ENCODE peak calls at places on chromosome 21, in four cellular contexts. O is neuronal stem cell; K is stimulated activated CD4-positive, alpha-beta T cell treated with anti-CD3 and anti-CD28 coated beads, TNF-alpha, amount 100 ng/mL, for 4 hours; U is effector memory CD8-positive, alpha-beta T cell. E is an unnamed sample.
A peak's percentile ranks its signal among the peaks of the same experiment; 100 is the strongest.

GRCh38 chr21:34352556-34352955 is 11.2 kb upstream of the KCNE2 start:
- DNase-seq in O (no peak), K (no peak), U (no peak), E (no peak)

GRCh38 chr21:45138199-45139002 is 64.0 kb downstream of the ADARB1 start:
- DNase-seq in O (peak; percentile 59), K (peak; percentile 39), U (peak; percentile 60), E (peak; percentile 90)

GRCh38 chr21:43375827-43376795 is 50.8 kb downstream of the SIK1 start:
- DNase-seq in O (no peak), K (no peak), U (no peak), E (no peak)

GRCh38 chr21:40454057-40454456 is 392.9 kb downstream of the DSCAM start:
- DNase-seq in O (no peak), K (no peak), U (no peak), E (no peak)

GRCh38 chr21:39467746-39468145 is 16.0 kb downstream of the SH3BGR start:
- DNase-seq in O (no peak), K (no peak), U (no peak), E (no peak)

GRCh38 chr21:17438642-17439041 is 74.2 kb upstream of the CXADR start:
- DNase-seq in O (peak; percentile 78), K (no peak), U (no peak), E (peak; percentile 60)

GRCh38 chr21:40829791-40830190 is 17.2 kb downstream of the DSCAM start:
- DNase-seq in O (no peak), K (no peak), U (no peak), E (no peak)

GRCh38 chr21:14864211-14865021 is 200.4 kb downstream of the NRIP1 start:
- DNase-seq in O (peak; percentile 54), K (no peak), U (peak; percentile 3), E (peak; percentile 47)

GRCh38 chr21:39568380-39568779 is 44.4 kb upstream of the B3GALT5 start:
- DNase-seq in O (no peak), K (no peak), U (no peak), E (no peak)

GRCh38 chr21:21373969-21374368 is 375.8 kb downstream of the NCAM2 start:
- DNase-seq in O (no peak), K (no peak), U (no peak), E (no peak)

GRCh38 chr21:46038871-46039397 is 57.4 kb downstream of the COL6A1 start:
- DNase-seq in O (no peak), K (no peak), U (no peak), E (no peak)